ENCODE peak calls at places on chromosomes 3 and 15, in four cellular contexts. D, L, I and B are unnamed samples.
A peak's percentile ranks its signal among the peaks of the same experiment; 100 is the strongest.

GRCh38 chr3:90010341-90010740 is 902.9 kb downstream of the EPHA3 start:
- DNase-seq in L (no peak), D (peak; percentile 84), I (peak; percentile 26), B (no peak)

GRCh38 chr15:60740787-60741354 is 261.9 kb upstream of the ICE2 start:
- DNase-seq in I (no peak), L (no peak), D (peak; percentile 77), B (no peak)

GRCh38 chr3:128496019-128496601 is 3.1 kb upstream of the GATA2 start:
- DNase-seq in I (peak; percentile 36), D (no peak), L (no peak), B (no peak)

GRCh38 chr15:48413304-48413703 is 82.1 kb downstream of the DUT start:
- DNase-seq in D (peak; percentile 91), L (peak; percentile 74), I (no peak), B (no peak)

GRCh38 chr3:42773409-42773751 is 327 bp upstream of the CCDC13 start:
- DNase-seq in D (no peak), I (no peak), L (no peak), B (no peak)

GRCh38 chr15:52481915-52482314 is 46.8 kb downstream of the MYO5A start:
- DNase-seq in I (no peak), D (peak; percentile 92), L (no peak), B (peak; percentile 43)

GRCh38 chr15:66701422-66702034 is 508 bp upstream of the SMAD6 start:
- DNase-seq in L (no peak), D (no peak), I (peak; percentile 77), B (no peak)

GRCh38 chr3:181913254-181913653 is 201.5 kb downstream of the SOX2 start:
- DNase-seq in I (no peak), D (no peak), L (no peak), B (no peak)

GRCh38 chr3:186824430-186825139 is 17.9 kb upstream of the ADIPOQ start:
- DNase-seq in I (peak; percentile 39), L (no peak), D (no peak), B (no peak)

GRCh38 chr15:95298729-95299128 is 1031.8 kb upstream of the NR2F2 start:
- DNase-seq in I (no peak), L (no peak), D (no peak), B (no peak)

GRCh38 chr3:131899021-131899420 is 135.8 kb downstream of the CPNE4 start:
- DNase-seq in I (peak; percentile 18), L (no peak), D (no peak), B (no peak)

GRCh38 chr15:24862726-24863521 is 91.9 kb upstream of the SNRPN start:
- DNase-seq in L (no peak), I (peak; percentile 17), D (no peak), B (no peak)

GRCh38 chr15:31371520-31372240 is 45.0 kb downstream of the KLF13 start:
- DNase-seq in L (no peak), I (no peak), D (no peak), B (no peak)

GRCh38 chr15:88029696-88030095 is 226.8 kb downstream of the NTRK3 start:
- DNase-seq in I (peak; percentile 67), D (no peak), L (no peak), B (no peak)

GRCh38 chr3:126439968-126440708 is 35.6 kb downstream of the ZXDC start:
- DNase-seq in L (no peak), D (no peak), I (peak; percentile 43), B (no peak)

GRCh38 chr3:131630812-131631211 is 128.0 kb upstream of the MRPL3 start:
- DNase-seq in I (no peak), L (no peak), D (no peak), B (no peak)

GRCh38 chr3:176513604-176514003 is 683.7 kb downstream of the TBL1XR1 start:
- DNase-seq in I (peak; percentile 14), D (peak; percentile 4), L (no peak), B (no peak)

DNA sequence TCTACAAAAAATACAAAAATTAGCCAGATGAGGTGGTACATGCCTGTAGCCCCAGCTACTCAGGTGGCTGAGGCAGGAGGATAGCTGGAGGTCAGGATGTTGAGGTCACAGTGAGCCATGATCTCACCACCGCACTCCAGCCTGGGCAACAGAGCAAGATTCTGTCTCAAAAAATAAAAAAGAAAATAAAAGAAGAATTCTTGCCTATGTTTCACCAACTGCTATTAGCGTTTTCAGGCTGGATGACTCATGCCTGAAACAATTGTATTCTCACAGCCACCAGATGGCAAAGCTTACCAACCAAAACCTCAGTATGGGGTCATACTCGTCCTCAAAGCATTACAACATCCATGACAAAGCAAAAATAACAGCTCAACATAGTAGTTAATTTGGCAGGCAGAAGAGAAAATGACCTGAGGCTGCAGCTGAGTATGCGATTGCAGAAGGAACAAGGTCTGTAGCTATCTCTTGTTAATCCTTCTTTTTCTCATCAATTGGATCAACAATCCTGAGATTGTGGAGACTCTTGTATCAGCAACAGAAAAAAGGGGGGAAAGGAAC is 52.2 kb downstream of the TP53BP1 start:
- DNase-seq in I (peak; percentile 25), L (peak; percentile 93), D (peak; percentile 98), B (peak; percentile 93)
- TF ChIP-seq CTCF in I (peak; percentile 10), L (peak; percentile 54), D (peak; percentile 67), B (peak; percentile 58)

DNA sequence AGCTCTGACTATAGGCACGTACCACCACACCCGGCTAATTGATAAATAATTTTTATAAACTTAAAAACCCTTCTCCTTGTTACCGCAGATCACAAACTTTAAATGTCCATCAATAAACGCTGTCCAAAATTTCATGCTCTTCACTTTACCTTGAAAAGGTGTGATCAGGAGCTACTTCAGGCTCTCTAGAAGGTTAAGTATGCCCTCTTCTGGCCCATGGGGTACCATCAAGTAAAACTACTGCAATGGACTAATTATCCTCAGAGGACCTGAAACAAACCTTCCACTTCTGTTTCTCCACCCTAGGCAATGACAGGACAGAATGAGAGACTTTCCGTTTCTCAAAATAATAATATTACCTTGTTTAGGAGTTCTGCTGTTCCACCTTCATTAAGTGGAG is 9.2 kb downstream of the LZTFL1 start:
- DNase-seq in I (peak; percentile 27), L (no peak), D (peak; percentile 47), B (no peak)
- TF ChIP-seq CTCF in I (peak; percentile 44), L (peak; percentile 11), D (peak; percentile 55), B (peak; percentile 48)

GRCh38 chr3:52856666-52857065 is 21.8 kb upstream of the MUSTN1 start:
- DNase-seq in L (no peak), I (no peak), D (no peak), B (no peak)

GRCh38 chr3:52857108-52857507 is 22.3 kb upstream of the MUSTN1 start:
- DNase-seq in L (no peak), I (no peak), D (no peak), B (no peak)

GRCh38 chr3:52860424-52860768 is 25.6 kb upstream of the MUSTN1 start:
- DNase-seq in L (no peak), D (peak; percentile 60), I (no peak), B (no peak)

GRCh38 chr3:52857870-52858269 is 23.1 kb upstream of the MUSTN1 start:
- DNase-seq in L (no peak), D (no peak), I (no peak), B (no peak)

DNA sequence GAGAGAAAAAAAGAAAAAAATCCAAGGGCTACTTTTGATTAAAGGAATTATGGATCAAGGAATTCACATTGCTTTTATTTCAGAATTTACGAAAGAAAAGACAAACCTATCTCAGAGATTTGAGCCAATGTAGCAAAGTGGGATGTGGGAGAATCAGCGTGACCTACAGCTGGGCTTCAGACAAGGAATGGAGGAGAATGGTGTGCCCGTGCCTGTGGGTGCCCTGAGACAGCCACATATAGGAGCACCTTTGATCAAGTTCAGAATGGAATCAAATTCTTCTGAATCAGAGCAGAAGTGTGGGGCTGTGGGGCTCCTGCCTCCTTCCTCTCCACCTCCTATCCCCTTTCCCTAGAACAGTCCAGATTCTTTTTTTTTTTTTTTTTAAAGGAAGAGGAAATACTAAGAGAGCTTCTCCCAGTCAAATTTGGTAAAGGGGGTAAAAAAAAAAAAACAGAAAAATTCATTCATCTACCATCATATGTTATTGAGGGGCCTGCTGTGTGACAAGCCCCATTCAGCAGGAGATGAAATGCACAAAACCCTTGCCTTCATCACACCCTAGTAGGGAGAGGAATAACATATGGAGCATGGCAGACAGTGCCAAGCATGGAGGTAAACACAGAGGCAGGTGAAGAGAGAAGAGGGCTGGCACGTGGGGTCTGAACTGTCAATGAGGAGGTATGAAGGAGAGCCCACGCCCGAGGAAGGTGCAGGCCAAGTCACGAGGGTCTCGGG is 25.0 kb upstream of the MUSTN1 start:
- DNase-seq in L (no peak), D (no peak), I (no peak), B (no peak)
- TF ChIP-seq CTCF in L (no peak), D (no peak), I (no peak), B (no peak)

DNA sequence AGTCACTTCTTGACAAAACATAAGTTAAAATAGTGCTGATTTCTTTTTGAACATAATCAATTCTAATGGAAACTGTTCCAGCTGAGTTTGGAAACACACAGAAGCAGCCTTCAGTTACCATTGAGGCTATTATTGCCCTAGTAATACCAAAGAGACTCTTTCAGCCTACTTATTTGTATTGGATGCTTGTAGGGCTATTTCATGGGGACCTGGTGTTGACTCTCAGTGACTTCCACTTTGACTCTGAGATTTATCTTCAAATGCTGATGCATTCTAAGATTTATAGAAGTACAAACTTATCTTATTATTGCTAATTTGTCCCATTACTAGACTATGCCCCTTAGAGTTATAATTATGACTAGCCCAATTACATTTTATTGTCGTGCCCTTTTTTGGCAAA is 67.4 kb downstream of the CMSS1 start:
- DNase-seq in L (no peak), I (no peak), D (no peak), B (no peak)
- TF ChIP-seq CTCF in L (no peak), I (no peak), D (no peak), B (no peak)

GRCh38 chr3:59065240-59065639 is 15.4 kb upstream of the CFAP20DC start:
- DNase-seq in L (no peak), D (peak; percentile 8), I (no peak), B (no peak)

GRCh38 chr3:59064728-59065127 is 14.9 kb upstream of the CFAP20DC start:
- DNase-seq in I (no peak), D (no peak), L (no peak), B (no peak)

GRCh38 chr3:59069838-59070237 is 20.0 kb upstream of the CFAP20DC start:
- DNase-seq in I (no peak), D (no peak), L (no peak), B (no peak)

DNA sequence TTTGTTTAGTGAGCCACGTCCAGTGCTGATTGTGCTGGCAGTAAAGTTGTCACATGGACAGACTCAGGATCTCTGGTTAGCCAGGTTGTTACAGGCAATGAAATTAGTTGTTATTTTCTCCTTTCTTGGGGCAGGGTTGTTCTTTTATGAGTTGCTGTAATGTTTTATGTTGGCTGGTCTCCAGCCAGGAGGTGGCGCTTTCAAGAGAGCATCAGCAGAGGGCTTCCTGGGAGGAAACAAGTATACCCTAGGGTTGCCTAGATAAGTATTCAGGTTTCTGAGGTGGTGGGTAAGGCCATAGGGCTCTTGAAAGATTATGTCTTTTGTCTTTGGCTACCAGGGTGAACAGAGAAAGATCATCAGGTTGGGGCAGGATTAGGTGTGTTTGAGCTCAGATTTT is 14.5 kb upstream of the CFAP20DC start:
- DNase-seq in I (no peak), L (no peak), D (peak; percentile 6), B (no peak)
- TF ChIP-seq CTCF in I (peak; percentile 25), L (no peak), D (peak; percentile 24), B (no peak)

GRCh38 chr3:192444791-192445106 is 282.6 kb downstream of the FGF12 start:
- DNase-seq in D (no peak), L (no peak), I (no peak), B (no peak)

GRCh38 chr3:192444096-192444790 is 283.1 kb downstream of the FGF12 start:
- DNase-seq in D (peak; percentile 76), I (peak; percentile 76), L (no peak), B (peak; percentile 13)

GRCh38 chr3:192445768-192446644 is 281.3 kb downstream of the FGF12 start:
- DNase-seq in I (peak; percentile 11), L (no peak), D (no peak), B (no peak)

GRCh38 chr3:192449036-192449435 is 278.3 kb downstream of the FGF12 start:
- DNase-seq in I (no peak), L (no peak), D (peak; percentile 10), B (no peak)
- TF ChIP-seq CTCF in I (peak; percentile 51), L (no peak), D (peak; percentile 38), B (peak; percentile 17)